ENCODE peak calls at places on chromosomes 1 and 21, in nine cellular contexts. I is CD8-positive, alpha-beta T cell; A is kidney epithelial cell; M is NB4; D is astrocyte of the cerebellum; L is astrocyte of the spinal cord; P is AG09309; J is heart left ventricle; F is lower leg skin. Y is an unnamed sample.

GRCh38 chr21:16199539-16199938 is 469.8 kb downstream of the USP25 start:
- DNase-seq in F (no peak), P (no peak), A (no peak), M (no peak), J (no peak), L (no peak), I (no peak), D (no peak), Y (no peak)

GRCh38 chr1:211589782-211590721 is 11.1 kb upstream of the SLC30A1 start:
- DNase-seq in P (peak), L (no peak), M (peak), F (peak), J (peak), A (no peak), I (no peak), D (no peak), Y (no peak)

GRCh38 chr1:42978317-42979036 is 19.8 kb upstream of the SLC2A1 start:
- DNase-seq in A (no peak), J (no peak), P (no peak), F (no peak), I (no peak), D (no peak), M (no peak), L (peak), Y (no peak)

GRCh38 chr1:54768093-54768492 is 3.8 kb upstream of the PARS2 start:
- DNase-seq in F (no peak), M (peak), J (no peak), D (no peak), L (no peak), A (no peak), I (no peak), P (peak), Y (no peak)

GRCh38 chr1:243763806-243764205 is 86.2 kb downstream of the AKT3 start:
- DNase-seq in M (no peak), A (no peak), P (no peak), I (no peak), F (no peak), D (no peak), L (no peak), J (no peak), Y (no peak)

GRCh38 chr1:63848764-63849548 is 75.1 kb downstream of the ROR1 start:
- DNase-seq in F (no peak), L (no peak), M (no peak), J (no peak), A (no peak), D (no peak), P (no peak), I (no peak), Y (no peak)

GRCh38 chr1:159936284-159936904 is 9.0 kb downstream of the IGSF9 start:
- DNase-seq in P (no peak), M (peak), I (peak), D (no peak), A (no peak), F (peak), J (peak), L (no peak), Y (no peak)

GRCh38 chr21:28156590-28156989 is 836.1 kb downstream of the LTN1 start:
- DNase-seq in F (no peak), J (no peak), A (no peak), I (no peak), P (no peak), M (no peak), D (no peak), L (no peak), Y (no peak)

GRCh38 chr1:209367031-209367813 is 216.3 kb upstream of the CAMK1G start:
- DNase-seq in J (no peak), F (no peak), M (no peak), A (no peak), D (no peak), L (peak), I (no peak), P (peak), Y (peak)

GRCh38 chr1:5667513-5668325 is 324.5 kb downstream of the NPHP4 start:
- DNase-seq in M (peak), I (peak), J (peak), L (no peak), A (no peak), F (peak), D (no peak), P (no peak), Y (no peak)

GRCh38 chr1:53321366-53321765 is 6.5 kb downstream of the LRP8 start:
- DNase-seq in M (peak), P (no peak), J (peak), L (no peak), I (no peak), F (no peak), A (no peak), D (no peak), Y (no peak)

GRCh38 chr1:108584320-108584968 is 24.5 kb downstream of the EEIG2 start:
- DNase-seq in L (no peak), P (no peak), I (no peak), J (no peak), A (no peak), F (no peak), M (peak), D (no peak), Y (no peak)

GRCh38 chr1:175522880-175523279 is 220.5 kb downstream of the TNR start:
- DNase-seq in I (no peak), F (no peak), A (no peak), M (no peak), J (no peak), D (no peak), L (no peak), P (no peak), Y (no peak)

GRCh38 chr1:81228926-81229325 is 571.8 kb upstream of the ADGRL2 start:
- DNase-seq in D (no peak), M (no peak), I (no peak), F (no peak), J (no peak), P (no peak), A (no peak), L (no peak), Y (no peak)

GRCh38 chr1:145858238-145858936 is 494 bp downstream of the PIAS3 start:
- DNase-seq in P (no peak), L (peak), F (peak), M (peak), J (peak), I (peak), A (no peak), D (no peak), Y (no peak)

GRCh38 chr1:77126309-77126708 is 92.9 kb downstream of the PIGK start:
- DNase-seq in D (peak), A (peak), L (peak), J (no peak), M (peak), P (peak), F (no peak), I (no peak), Y (peak)

GRCh38 chr1:68331117-68331865 is 99.0 kb upstream of the WLS start:
- DNase-seq in I (no peak), D (peak), J (no peak), A (peak), P (peak), M (no peak), L (peak), F (no peak), Y (peak)

GRCh38 chr1:163410073-163410522 is 88.3 kb downstream of the NUF2 start:
- DNase-seq in M (peak), L (peak), D (peak), P (peak), J (no peak), I (no peak), F (no peak), A (peak), Y (peak)

GRCh38 chr1:69737527-69738176 is 169.9 kb downstream of the LRRC7 start:
- DNase-seq in P (peak), A (peak), I (no peak), M (peak), F (no peak), J (no peak), L (peak), D (peak), Y (peak)

GRCh38 chr1:19661721-19662228 is 2.9 kb upstream of the HTR6 start:
- DNase-seq in F (no peak), M (peak), I (no peak), A (no peak), D (peak), J (no peak), L (peak), P (no peak), Y (no peak)

DNA sequence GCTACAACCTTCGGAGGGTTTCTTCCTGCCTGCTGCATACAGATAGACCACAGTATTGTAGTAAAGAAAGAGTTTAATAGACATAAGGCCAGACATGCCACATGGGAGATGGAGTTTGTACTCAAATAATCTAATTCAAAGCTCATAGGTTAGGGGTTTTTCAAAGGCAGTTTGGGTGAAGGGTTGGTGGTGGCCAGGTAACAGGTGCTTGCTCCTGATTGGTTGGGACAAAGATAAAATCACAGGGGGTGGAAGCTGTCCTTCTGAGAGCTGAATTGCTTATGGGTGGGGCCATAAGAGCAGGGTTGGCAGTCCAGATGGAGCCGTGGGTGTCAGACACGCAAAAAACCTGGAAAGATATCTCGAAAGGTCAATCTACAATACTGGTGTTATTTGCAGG is 92.3 kb upstream of the ETV3 start:
- DNase-seq in J (no peak), M (no peak), F (no peak), P (no peak), L (no peak), I (no peak), D (no peak), A (no peak), Y (no peak)
- H3K4me3 ChIP-seq in J (no peak), M (no peak), F (no peak), P (no peak), L (no peak), I (no peak), D (no peak), A (no peak), Y (no peak)

GRCh38 chr1:47756006-47756405 is 241.2 kb downstream of the TRABD2B start:
- DNase-seq in I (no peak), M (no peak), D (no peak), L (no peak), P (no peak), J (no peak), F (peak), A (no peak), Y (no peak)

GRCh38 chr1:47753808-47754207 is 243.4 kb downstream of the TRABD2B start:
- DNase-seq in P (no peak), I (no peak), M (no peak), L (no peak), J (no peak), F (peak), D (no peak), A (no peak), Y (no peak)

GRCh38 chr1:47756411-47756810 is 240.8 kb downstream of the TRABD2B start:
- DNase-seq in L (no peak), D (no peak), F (peak), P (no peak), J (no peak), M (no peak), I (no peak), A (no peak), Y (no peak)

GRCh38 chr1:47754221-47754620 is 243.0 kb downstream of the TRABD2B start:
- DNase-seq in D (no peak), M (no peak), J (no peak), F (peak), P (no peak), L (no peak), A (no peak), I (no peak), Y (no peak)

GRCh38 chr1:47755368-47755990 is 241.7 kb downstream of the TRABD2B start:
- DNase-seq in D (no peak), J (no peak), M (peak), P (no peak), L (no peak), I (peak), A (no peak), F (peak), Y (no peak)
- TF ChIP-seq CTCF in D (peak), J (no peak), M (peak), P (peak), L (peak), I (peak), A (peak), F (no peak), Y (peak)

GRCh38 chr1:165172666-165173065 is 183.8 kb downstream of the LMX1A start:
- DNase-seq in A (no peak), J (no peak), D (no peak), F (no peak), M (no peak), P (no peak), I (no peak), L (no peak), Y (no peak)

GRCh38 chr1:165174485-165174884 is 182.0 kb downstream of the LMX1A start:
- DNase-seq in I (no peak), F (no peak), J (peak), L (no peak), P (no peak), D (no peak), M (no peak), A (no peak), Y (no peak)

GRCh38 chr1:165173409-165173808 is 183.1 kb downstream of the LMX1A start:
- DNase-seq in P (no peak), A (no peak), D (no peak), F (no peak), J (no peak), I (no peak), L (no peak), M (no peak), Y (no peak)

GRCh38 chr1:165169729-165170128 is 186.8 kb downstream of the LMX1A start:
- DNase-seq in M (no peak), I (no peak), A (no peak), D (no peak), J (no peak), P (no peak), F (no peak), L (no peak), Y (no peak)

DNA sequence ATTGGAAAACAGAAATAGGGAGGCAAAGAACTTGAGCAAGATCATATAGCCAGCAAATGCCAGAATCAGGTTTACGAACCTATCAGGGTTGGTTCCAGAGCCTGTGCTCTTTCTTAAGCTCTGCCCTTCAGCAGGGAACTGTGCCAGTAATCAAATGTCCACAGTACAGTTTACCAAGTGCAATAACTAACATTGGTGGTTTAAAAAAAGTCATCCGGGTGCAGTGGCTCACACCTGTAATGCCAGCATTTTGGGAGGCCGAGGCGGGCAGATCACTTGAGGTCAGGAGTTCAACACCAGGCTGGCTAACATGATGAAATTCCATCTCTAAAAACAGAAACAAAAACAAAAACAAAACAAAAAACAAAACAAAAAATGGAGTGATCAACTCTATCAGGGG is 182.7 kb downstream of the LMX1A start:
- DNase-seq in A (no peak), P (no peak), J (no peak), F (no peak), L (no peak), M (no peak), I (no peak), D (no peak), Y (no peak)
- H3K4me3 ChIP-seq in A (no peak), P (no peak), J (no peak), F (no peak), L (no peak), M (no peak), I (no peak), D (no peak), Y (no peak)

GRCh38 chr1:35650416-35650815 is 9.1 kb upstream of the PSMB2 start:
- DNase-seq in M (no peak), I (no peak), A (no peak), F (peak), D (no peak), P (no peak), L (no peak), J (peak), Y (no peak)

GRCh38 chr1:35641233-35641866 is at the start of gene PSMB2:
- DNase-seq in J (peak), P (peak), I (peak), D (peak), F (peak), L (peak), A (peak), M (peak), Y (peak)

GRCh38 chr1:35644204-35644603 is 2.9 kb upstream of the PSMB2 start:
- DNase-seq in P (no peak), J (no peak), L (no peak), M (no peak), A (no peak), D (no peak), I (no peak), F (no peak), Y (no peak)

GRCh38 chr1:35642472-35642955 is 1.2 kb upstream of the PSMB2 start:
- DNase-seq in M (peak), D (no peak), L (no peak), P (no peak), J (no peak), A (no peak), F (peak), I (no peak), Y (no peak)

DNA sequence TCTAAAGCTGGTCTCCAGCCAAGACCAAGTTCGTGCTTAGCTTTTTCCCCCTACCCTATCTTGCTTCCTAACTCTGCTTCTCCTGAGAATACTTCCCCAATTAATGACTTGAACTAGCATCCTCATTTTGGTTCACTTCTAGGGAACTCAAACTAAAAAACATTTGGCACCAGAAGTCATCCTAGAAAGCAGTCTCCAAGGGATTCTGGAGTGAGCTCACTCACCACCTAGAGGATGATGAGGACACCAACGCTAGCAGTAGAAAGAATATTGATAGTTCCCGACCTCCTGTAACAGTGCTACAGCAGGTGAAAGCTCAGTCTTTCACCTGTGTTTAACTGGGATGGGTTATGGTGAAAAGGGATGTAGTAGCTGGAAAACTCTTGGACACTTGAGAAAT is 4.7 kb upstream of the PSMB2 start:
- DNase-seq in L (no peak), D (no peak), M (peak), J (no peak), A (no peak), P (no peak), F (no peak), I (no peak), Y (no peak)
- TF ChIP-seq CTCF in L (peak), D (peak), M (peak), J (no peak), A (no peak), P (peak), F (no peak), I (no peak), Y (no peak)

GRCh38 chr1:25893072-25893604 is 13.1 kb downstream of the STMN1 start:
- DNase-seq in F (no peak), D (no peak), I (no peak), A (no peak), J (no peak), L (no peak), P (no peak), M (no peak), Y (no peak)
- H3K4me3 ChIP-seq in F (no peak), D (no peak), I (no peak), A (no peak), J (no peak), L (no peak), P (no peak), M (no peak), Y (no peak)

DNA sequence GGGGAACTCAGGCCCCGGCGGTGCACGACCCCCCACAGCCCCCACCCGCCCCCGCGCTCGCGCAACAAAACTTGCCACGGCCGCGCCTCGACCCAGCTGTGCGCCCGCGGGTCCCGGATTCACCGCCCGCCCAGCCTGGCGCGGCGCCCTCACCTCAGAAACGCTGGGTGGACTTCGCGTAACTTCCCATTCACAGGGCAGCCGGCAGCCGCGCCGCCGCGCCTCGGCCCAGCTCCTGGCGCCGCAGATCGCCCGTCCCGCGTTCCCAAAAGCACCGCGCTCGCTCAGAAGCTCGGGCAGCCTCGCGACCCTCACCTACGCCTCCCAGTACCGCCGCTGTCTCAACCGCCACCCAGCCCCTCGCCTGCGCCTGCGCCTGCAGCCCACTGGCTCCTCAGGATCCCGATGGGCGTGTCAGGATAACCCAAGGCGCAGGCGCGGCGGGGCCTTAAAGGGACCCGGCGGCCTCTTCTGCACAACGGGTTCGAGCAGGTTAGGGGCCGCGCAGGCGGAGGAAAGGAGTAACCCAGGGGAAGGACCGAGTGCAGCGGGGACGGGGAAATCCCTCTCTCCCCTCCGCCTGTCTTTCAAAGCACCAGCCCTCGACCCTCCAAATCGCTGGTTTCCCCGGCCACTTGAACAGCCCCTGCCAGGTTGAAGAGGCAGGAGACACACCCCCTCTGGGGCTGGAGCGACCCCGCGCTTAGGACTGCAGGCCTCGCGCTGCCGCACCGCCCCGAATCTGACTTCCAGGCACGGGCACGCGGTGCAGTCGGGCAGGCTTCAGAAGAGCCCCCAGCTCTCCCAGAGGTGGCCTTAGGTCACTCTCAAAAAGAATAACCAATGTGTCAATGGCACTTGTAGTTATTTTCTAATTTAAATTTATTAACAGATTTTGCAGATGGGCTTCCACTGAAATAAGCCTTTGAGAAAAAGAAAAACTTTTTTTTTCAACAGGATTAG is at the start of gene NBPF1:
- DNase-seq in L (peak), A (peak), J (peak), I (peak), P (peak), D (peak), M (peak), F (peak), Y (peak)
- TF ChIP-seq CTCF in L (no peak), A (no peak), J (peak), I (no peak), P (no peak), D (peak), M (no peak), F (peak), Y (no peak)

DNA sequence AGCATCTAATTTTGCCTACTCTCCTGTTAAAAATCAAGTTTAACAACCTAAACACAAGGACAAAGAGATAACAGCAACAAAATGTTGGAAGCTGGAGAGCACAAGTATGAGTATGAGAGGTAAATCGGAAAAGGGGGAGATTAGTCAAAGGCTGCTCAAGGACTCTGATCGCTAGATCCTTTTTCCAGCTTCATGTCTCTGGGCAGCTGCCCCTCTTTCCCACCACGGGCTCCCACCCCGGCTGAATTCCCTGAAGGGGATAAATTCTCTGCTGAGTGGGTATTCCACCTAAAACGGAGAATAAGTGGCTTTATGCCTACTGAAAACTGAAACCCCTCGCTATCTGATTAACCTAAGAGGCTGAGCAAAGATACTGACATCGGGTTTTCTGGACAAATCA is 696 bp upstream of the CTBS start:
- DNase-seq in A (no peak), L (no peak), D (no peak), I (no peak), M (no peak), P (no peak), F (no peak), J (no peak), Y (no peak)
- H3K4me3 ChIP-seq in A (peak), L (peak), D (no peak), I (peak), M (peak), P (no peak), F (no peak), J (peak), Y (no peak)